ENCODE peak calls at places on chromosomes 2 and 18, in four cellular contexts. One of them, this sample, is unnamed.

GRCh38 chr2:94923196-94923595 is 52.0 kb downstream of the TEKT4 start:
- DNase-seq in activated CD8-positive, alpha-beta memory T cell treated with anti-CD3 and anti-CD28 coated beads, Interleukin-2, amount 10 ng/mL, durations not matched to agents 7 days and 5 days: no peak
- DNase-seq in NCI-H460: no peak
- DNase-seq in MCF 10A: peak
- DNase-seq in this sample: no peak

GRCh38 chr18:66754335-66754734 is 150.4 kb upstream of the CDH19 start:
- DNase-seq in NCI-H460: no peak
- DNase-seq in MCF 10A: no peak
- DNase-seq in activated CD8-positive, alpha-beta memory T cell treated with anti-CD3 and anti-CD28 coated beads, Interleukin-2, amount 10 ng/mL, durations not matched to agents 7 days and 5 days: no peak
- DNase-seq in this sample: no peak

GRCh38 chr2:19746611-19747309 is 155.0 kb downstream of the TTC32 start:
- DNase-seq in MCF 10A: peak
- DNase-seq in activated CD8-positive, alpha-beta memory T cell treated with anti-CD3 and anti-CD28 coated beads, Interleukin-2, amount 10 ng/mL, durations not matched to agents 7 days and 5 days: no peak
- DNase-seq in NCI-H460: no peak
- DNase-seq in this sample: no peak

GRCh38 chr2:72198532-72199241 is 51.0 kb upstream of the CYP26B1 start:
- DNase-seq in NCI-H460: no peak
- DNase-seq in activated CD8-positive, alpha-beta memory T cell treated with anti-CD3 and anti-CD28 coated beads, Interleukin-2, amount 10 ng/mL, durations not matched to agents 7 days and 5 days: no peak
- DNase-seq in MCF 10A: peak
- DNase-seq in this sample: no peak

GRCh38 chr2:27954771-27955384 is 64.3 kb downstream of the BABAM2 start:
- DNase-seq in activated CD8-positive, alpha-beta memory T cell treated with anti-CD3 and anti-CD28 coated beads, Interleukin-2, amount 10 ng/mL, durations not matched to agents 7 days and 5 days: peak
- DNase-seq in MCF 10A: peak
- DNase-seq in NCI-H460: peak
- DNase-seq in this sample: peak

GRCh38 chr2:187989925-187990623 is 301.6 kb upstream of the GULP1 start:
- DNase-seq in MCF 10A: peak
- DNase-seq in NCI-H460: no peak
- DNase-seq in activated CD8-positive, alpha-beta memory T cell treated with anti-CD3 and anti-CD28 coated beads, Interleukin-2, amount 10 ng/mL, durations not matched to agents 7 days and 5 days: no peak
- DNase-seq in this sample: no peak

GRCh38 chr18:35117372-35117771 is 76.2 kb downstream of the MAPRE2 start:
- DNase-seq in MCF 10A: no peak
- DNase-seq in activated CD8-positive, alpha-beta memory T cell treated with anti-CD3 and anti-CD28 coated beads, Interleukin-2, amount 10 ng/mL, durations not matched to agents 7 days and 5 days: no peak
- DNase-seq in NCI-H460: no peak
- DNase-seq in this sample: no peak

GRCh38 chr2:222795671-222796357 is 65.0 kb upstream of the ACSL3 start:
- DNase-seq in NCI-H460: no peak
- DNase-seq in activated CD8-positive, alpha-beta memory T cell treated with anti-CD3 and anti-CD28 coated beads, Interleukin-2, amount 10 ng/mL, durations not matched to agents 7 days and 5 days: no peak
- DNase-seq in MCF 10A: no peak
- DNase-seq in this sample: no peak

GRCh38 chr2:218263817-218264611 is 3.2 kb downstream of the GPBAR1 start:
- DNase-seq in NCI-H460: no peak
- DNase-seq in activated CD8-positive, alpha-beta memory T cell treated with anti-CD3 and anti-CD28 coated beads, Interleukin-2, amount 10 ng/mL, durations not matched to agents 7 days and 5 days: no peak
- DNase-seq in MCF 10A: no peak
- DNase-seq in this sample: no peak

GRCh38 chr2:98346259-98347236 is at the start of gene CNGA3:
- DNase-seq in MCF 10A: no peak
- DNase-seq in NCI-H460: no peak
- DNase-seq in activated CD8-positive, alpha-beta memory T cell treated with anti-CD3 and anti-CD28 coated beads, Interleukin-2, amount 10 ng/mL, durations not matched to agents 7 days and 5 days: no peak
- DNase-seq in this sample: no peak

GRCh38 chr2:211391206-211391605 is 834.8 kb downstream of the CPS1 start:
- DNase-seq in activated CD8-positive, alpha-beta memory T cell treated with anti-CD3 and anti-CD28 coated beads, Interleukin-2, amount 10 ng/mL, durations not matched to agents 7 days and 5 days: no peak
- DNase-seq in NCI-H460: no peak
- DNase-seq in MCF 10A: no peak
- DNase-seq in this sample: no peak

GRCh38 chr2:101596346-101596745 is 101.2 kb upstream of the MAP4K4 start:
- DNase-seq in activated CD8-positive, alpha-beta memory T cell treated with anti-CD3 and anti-CD28 coated beads, Interleukin-2, amount 10 ng/mL, durations not matched to agents 7 days and 5 days: no peak
- DNase-seq in MCF 10A: peak
- DNase-seq in NCI-H460: no peak
- DNase-seq in this sample: no peak

GRCh38 chr2:54041135-54041534 is 70.3 kb upstream of the PSME4 start:
- DNase-seq in MCF 10A: peak
- DNase-seq in NCI-H460: no peak
- DNase-seq in activated CD8-positive, alpha-beta memory T cell treated with anti-CD3 and anti-CD28 coated beads, Interleukin-2, amount 10 ng/mL, durations not matched to agents 7 days and 5 days: peak
- DNase-seq in this sample: peak

GRCh38 chr2:30708491-30709290 is 98.6 kb downstream of the CAPN13 start:
- DNase-seq in MCF 10A: no peak
- DNase-seq in NCI-H460: no peak
- DNase-seq in activated CD8-positive, alpha-beta memory T cell treated with anti-CD3 and anti-CD28 coated beads, Interleukin-2, amount 10 ng/mL, durations not matched to agents 7 days and 5 days: peak
- DNase-seq in this sample: no peak

GRCh38 chr18:12885500-12885899 is 1.5 kb upstream of the PTPN2 start:
- DNase-seq in NCI-H460: no peak
- DNase-seq in activated CD8-positive, alpha-beta memory T cell treated with anti-CD3 and anti-CD28 coated beads, Interleukin-2, amount 10 ng/mL, durations not matched to agents 7 days and 5 days: no peak
- DNase-seq in MCF 10A: no peak
- DNase-seq in this sample: no peak

GRCh38 chr18:6983366-6983765 is 134.2 kb downstream of the LAMA1 start:
- DNase-seq in activated CD8-positive, alpha-beta memory T cell treated with anti-CD3 and anti-CD28 coated beads, Interleukin-2, amount 10 ng/mL, durations not matched to agents 7 days and 5 days: no peak
- DNase-seq in MCF 10A: no peak
- DNase-seq in NCI-H460: no peak
- DNase-seq in this sample: no peak

GRCh38 chr2:62187246-62187645 is 8.7 kb upstream of the B3GNT2 start:
- DNase-seq in NCI-H460: no peak
- DNase-seq in MCF 10A: no peak
- DNase-seq in activated CD8-positive, alpha-beta memory T cell treated with anti-CD3 and anti-CD28 coated beads, Interleukin-2, amount 10 ng/mL, durations not matched to agents 7 days and 5 days: no peak
- DNase-seq in this sample: no peak

GRCh38 chr2:170222298-170222697 is 44.4 kb downstream of the MYO3B start:
- DNase-seq in NCI-H460: no peak
- DNase-seq in activated CD8-positive, alpha-beta memory T cell treated with anti-CD3 and anti-CD28 coated beads, Interleukin-2, amount 10 ng/mL, durations not matched to agents 7 days and 5 days: no peak
- DNase-seq in MCF 10A: peak
- DNase-seq in this sample: no peak

This sample was measured in NK-92 treated with Interleukin-12 subunit alpha and Interleukin-12 subunit beta, amount 100 ng/mL, for 24 hours.